ENCODE peak calls at places on chromosomes 11 and 22, in four cellular contexts. R, B, P and G are unnamed samples.

GRCh38 chr11:11155962-11156815 is 196.9 kb downstream of the CSNK2A3 start:
- DNase-seq in R (peak; percentile 54), B (peak; percentile 32), P (no peak), G (no peak)

GRCh38 chr11:115665958-115666357 is 161.7 kb upstream of the CADM1 start:
- DNase-seq in P (no peak), R (no peak), B (no peak), G (no peak)

GRCh38 chr22:19855504-19856409 is 1.1 kb upstream of the GNB1L start:
- DNase-seq in P (peak; percentile 35), R (peak; percentile 75), B (peak; percentile 56), G (peak; percentile 95)

GRCh38 chr11:126304457-126305072 is 705 bp downstream of the DCPS start:
- DNase-seq in R (peak; percentile 32), P (no peak), B (no peak), G (no peak)

GRCh38 chr22:48951836-48952235 is 875.8 kb downstream of the BRD1 start:
- DNase-seq in P (no peak), R (no peak), B (no peak), G (no peak)

GRCh38 chr11:87597696-87598095 is 560.0 kb downstream of the TMEM135 start:
- DNase-seq in P (no peak), R (no peak), B (no peak), G (no peak)

GRCh38 chr11:88043149-88043548 is 132.1 kb downstream of the RAB38 start:
- DNase-seq in R (no peak), P (no peak), B (no peak), G (no peak)

GRCh38 chr11:103714246-103714645 is 322.2 kb upstream of the DDI1 start:
- DNase-seq in B (no peak), R (no peak), P (no peak), G (no peak)

GRCh38 chr11:121716060-121716459 is 263.3 kb upstream of the SORL1-AS1 start:
- DNase-seq in B (no peak), P (no peak), R (no peak), G (no peak)

GRCh38 chr11:85752201-85752889 is 58.6 kb downstream of the SYTL2 start:
- DNase-seq in R (no peak), P (no peak), B (no peak), G (no peak)

GRCh38 chr11:117179048-117179999 is 781 bp downstream of the SIDT2 start:
- DNase-seq in P (peak; percentile 45), R (no peak), B (peak; percentile 33), G (no peak)

GRCh38 chr11:116794851-116795250 is 3.2 kb upstream of the APOA5 start:
- DNase-seq in P (no peak), B (no peak), R (no peak), G (no peak)

GRCh38 chr22:49183208-49183825 is 644.4 kb downstream of the BRD1 start:
- DNase-seq in P (no peak), R (no peak), B (no peak), G (no peak)

GRCh38 chr11:120302001-120302805 is 22.9 kb upstream of the TLCD5 start:
- DNase-seq in B (no peak), R (no peak), P (no peak), G (no peak)

GRCh38 chr11:103395612-103396011 is 286.4 kb downstream of the DYNC2H1 start:
- DNase-seq in B (no peak), R (no peak), P (no peak), G (peak; percentile 1)

GRCh38 chr11:72685560-72686480 is 11.6 kb upstream of the PDE2A start:
- DNase-seq in P (no peak), B (no peak), R (peak; percentile 66), G (no peak)

GRCh38 chr11:1235615-1236315 is 12.9 kb downstream of the MUC5B start:
- DNase-seq in P (no peak), B (no peak), R (peak; percentile 37), G (no peak)

GRCh38 chr11:64088159-64089026 is 52.7 kb downstream of the FLRT1 start:
- DNase-seq in B (peak; percentile 53), R (no peak), P (no peak), G (peak; percentile 45)

GRCh38 chr22:29217827-29218757 is 12.4 kb downstream of the EMID1 start:
- DNase-seq in P (no peak), R (peak; percentile 25), B (no peak), G (no peak)

GRCh38 chr11:114280696-114281095 is 15.5 kb upstream of the NNMT start:
- DNase-seq in P (no peak), R (peak; percentile 76), B (peak; percentile 67), G (peak; percentile 46)

GRCh38 chr11:43987384-43988039 is 45.1 kb downstream of the C11orf96 start:
- DNase-seq in R (peak; percentile 88), B (no peak), P (no peak), G (no peak)

GRCh38 chr11:69480547-69481392 is 693 bp upstream of the LINC01488 start:
- DNase-seq in R (no peak), P (no peak), B (peak; percentile 35), G (peak; percentile 85)

GRCh38 chr22:23513705-23514104 is 66.4 kb downstream of the IGLL1 start:
- DNase-seq in R (no peak), P (no peak), B (no peak), G (no peak)

GRCh38 chr11:129813216-129813791 is 2.3 kb upstream of the TMEM45B start:
- DNase-seq in R (no peak), B (no peak), P (no peak), G (no peak)

GRCh38 chr11:44235765-44236201 is 74.2 kb downstream of the ALX4 start:
- DNase-seq in P (no peak), R (no peak), B (no peak), G (no peak)

GRCh38 chr22:50469377-50470305 is 5.2 kb downstream of the SBF1 start:
- DNase-seq in P (peak; percentile 87), B (no peak), R (no peak), G (no peak)

GRCh38 chr11:77136074-77136473 is 8.0 kb downstream of the MYO7A start:
- DNase-seq in B (no peak), P (no peak), R (no peak), G (no peak)

GRCh38 chr11:87740968-87741367 is 434.3 kb downstream of the RAB38 start:
- DNase-seq in R (no peak), B (no peak), P (no peak), G (no peak)

GRCh38 chr11:116832350-116833290 is 2.9 kb downstream of the APOC3 start:
- DNase-seq in P (no peak), R (no peak), B (no peak), G (peak; percentile 93)

GRCh38 chr22:44893731-44894080 is 116.1 kb downstream of the PHF21B start:
- DNase-seq in R (no peak), P (no peak), B (no peak), G (no peak)
- TF ChIP-seq PBX3 in R (no peak), P (no peak), B (no peak), G (no peak)

GRCh38 chr11:34487430-34487829 is 26.2 kb downstream of the ELF5 start:
- DNase-seq in B (no peak), P (no peak), R (no peak), G (no peak)

GRCh38 chr11:34492806-34493414 is 20.7 kb downstream of the ELF5 start:
- DNase-seq in B (peak; percentile 75), P (no peak), R (peak; percentile 72), G (peak; percentile 68)

GRCh38 chr11:34488855-34489557 is 24.6 kb downstream of the ELF5 start:
- DNase-seq in P (no peak), R (no peak), B (no peak), G (no peak)

GRCh38 chr11:34493468-34493867 is 20.1 kb downstream of the ELF5 start:
- DNase-seq in B (no peak), R (no peak), P (no peak), G (no peak)

DNA sequence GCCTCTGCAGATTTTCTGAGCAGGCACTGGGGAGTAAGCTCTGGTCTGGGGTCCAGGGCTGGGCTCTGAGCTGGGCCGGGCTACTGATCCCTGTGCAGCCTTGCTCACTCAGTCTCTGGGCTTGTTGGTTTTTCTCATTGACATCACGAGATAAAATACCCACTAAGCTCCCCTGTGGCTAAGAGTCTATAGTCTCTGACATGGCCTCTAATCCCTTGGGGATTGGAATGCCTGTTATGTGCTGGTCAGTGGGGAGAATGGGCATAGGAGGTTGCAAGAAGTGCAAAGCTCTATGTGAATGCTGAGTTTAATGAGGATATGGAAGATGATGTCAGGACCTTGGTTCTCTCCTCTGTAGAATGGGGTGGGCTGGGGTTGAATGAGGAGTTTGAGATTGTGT is 23.3 kb downstream of the ELF5 start:
- DNase-seq in R (no peak), P (no peak), B (no peak), G (no peak)
- TF ChIP-seq PBX3 in R (no peak), P (no peak), B (no peak), G (no peak)

GRCh38 chr11:33532720-33533119 is 167.9 kb downstream of the C11orf91 start:
- DNase-seq in P (no peak), B (no peak), R (no peak), G (no peak)

GRCh38 chr11:33532257-33532656 is 168.4 kb downstream of the C11orf91 start:
- DNase-seq in P (no peak), R (no peak), B (no peak), G (no peak)

GRCh38 chr11:33530824-33531223 is 169.8 kb downstream of the C11orf91 start:
- DNase-seq in R (no peak), B (no peak), P (no peak), G (no peak)

GRCh38 chr11:33533668-33534067 is 167.0 kb downstream of the C11orf91 start:
- DNase-seq in P (no peak), R (no peak), B (no peak), G (peak; percentile 25)

GRCh38 chr11:33531743-33532181 is 168.9 kb downstream of the C11orf91 start:
- DNase-seq in R (no peak), P (no peak), B (no peak), G (no peak)
- TF ChIP-seq PBX3 in R (peak; percentile 77), P (no peak), B (no peak), G (no peak)

GRCh38 chr11:12280838-12281565 is 96.4 kb upstream of the PARVA start:
- DNase-seq in B (no peak), R (peak; percentile 9), P (no peak), G (no peak)

GRCh38 chr11:12276831-12277475 is 100.4 kb upstream of the PARVA start:
- DNase-seq in B (no peak), P (no peak), R (no peak), G (no peak)

GRCh38 chr11:12280199-12280837 is 97.1 kb upstream of the PARVA start:
- DNase-seq in P (no peak), B (no peak), R (no peak), G (no peak)

GRCh38 chr11:12279672-12280108 is 97.7 kb upstream of the PARVA start:
- DNase-seq in R (no peak), P (no peak), B (no peak), G (no peak)

DNA sequence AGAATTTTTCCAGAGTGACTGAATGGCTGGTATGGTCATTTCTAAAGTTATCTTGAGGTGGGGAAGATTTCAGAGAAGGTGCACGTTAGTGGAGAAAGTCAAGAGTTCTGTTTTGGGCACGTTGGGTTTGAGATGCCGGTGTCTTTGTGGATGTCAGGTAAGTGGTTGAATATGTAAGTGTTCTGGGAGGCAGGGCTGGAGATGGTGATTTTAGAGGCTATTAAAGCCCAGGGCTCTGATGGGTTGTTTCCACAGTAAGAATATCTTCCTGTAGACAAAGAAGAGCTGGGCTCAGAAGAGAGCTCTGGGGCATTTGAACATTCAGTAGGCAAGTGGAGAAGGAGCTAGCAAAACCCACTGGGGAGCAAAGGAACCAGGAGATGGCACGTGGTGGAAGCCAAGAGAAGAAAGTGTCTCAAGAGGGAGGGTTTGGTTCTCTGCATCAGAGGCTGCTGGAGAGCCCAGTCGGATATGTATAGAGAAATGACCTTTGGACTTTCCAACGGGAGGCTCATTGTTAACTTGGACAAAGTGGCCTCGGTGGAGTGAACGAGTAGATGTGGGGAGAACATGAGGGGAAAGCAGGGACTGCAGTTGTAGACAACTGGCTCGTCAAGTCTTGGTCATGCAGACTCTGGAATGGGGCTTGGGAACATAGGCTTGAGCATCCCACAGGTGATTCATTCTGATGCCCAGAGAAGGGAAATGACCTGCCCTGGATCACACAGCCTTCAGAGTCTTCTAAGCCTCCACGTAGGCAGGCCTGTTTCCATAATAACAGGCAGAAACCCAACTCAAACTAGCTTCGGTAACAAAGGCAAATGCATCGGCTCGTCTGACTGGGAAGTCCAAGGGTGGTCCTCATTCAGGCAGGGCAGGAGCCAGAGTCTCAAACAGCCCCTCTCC is 98.4 kb upstream of the PARVA start:
- DNase-seq in R (no peak), B (no peak), P (no peak), G (peak; percentile 67)
- TF ChIP-seq PBX3 in R (no peak), B (no peak), P (no peak), G (no peak)